ENCODE peak calls at places on chromosomes 2 and 18, in ten cellular contexts. F, Z, B, P, M, V, S, C, O and L are unnamed samples.

GRCh38 chr2:38509322-38509946 is 93.3 kb downstream of the HNRNPLL start:
- DNase-seq in O (no peak), M (no peak), Z (no peak), C (peak), P (no peak), S (peak), F (no peak), B (peak), V (peak), L (no peak)

GRCh38 chr18:59954746-59955145 is 55.0 kb downstream of the PMAIP1 start:
- DNase-seq in Z (no peak), F (no peak), P (no peak), B (peak), M (no peak), S (peak), O (no peak), C (peak), V (peak), L (no peak)

GRCh38 chr18:43917487-43917886 is 640.2 kb upstream of the SYT4 start:
- DNase-seq in F (no peak), O (no peak), C (no peak), S (no peak), V (no peak), M (no peak), B (no peak), P (no peak), Z (no peak), L (no peak)

GRCh38 chr18:48767090-48767670 is 183.6 kb downstream of the SMAD7 start:
- DNase-seq in V (no peak), O (no peak), S (no peak), C (peak), M (no peak), Z (peak), P (peak), F (no peak), B (peak), L (no peak)

GRCh38 chr2:234526711-234527110 is 29.8 kb upstream of the ARL4C start:
- DNase-seq in P (no peak), Z (no peak), F (no peak), O (no peak), V (no peak), S (no peak), C (no peak), M (no peak), B (no peak), L (no peak)

GRCh38 chr2:222703866-222704265 is 32.4 kb downstream of the MOGAT1 start:
- DNase-seq in S (peak), Z (no peak), B (peak), P (no peak), O (no peak), C (peak), F (no peak), V (peak), M (no peak), L (no peak)

GRCh38 chr2:64396001-64396400 is 58.0 kb upstream of the LGALSL start:
- DNase-seq in C (no peak), O (no peak), M (no peak), P (no peak), Z (no peak), S (no peak), B (no peak), V (no peak), F (no peak), L (no peak)

GRCh38 chr2:241053576-241054251 is 48.4 kb downstream of the MTERF4 start:
- DNase-seq in Z (no peak), P (no peak), O (no peak), C (no peak), S (no peak), B (no peak), V (no peak), M (no peak), F (no peak), L (no peak)

GRCh38 chr2:125086313-125087184 is 1061.5 kb downstream of the CNTNAP5 start:
- DNase-seq in B (no peak), M (no peak), Z (no peak), P (no peak), C (no peak), S (no peak), O (no peak), V (no peak), F (no peak), L (no peak)

GRCh38 chr2:53504507-53504906 is 263.1 kb upstream of the CHAC2 start:
- DNase-seq in C (no peak), O (no peak), M (no peak), P (no peak), Z (no peak), S (no peak), B (no peak), V (no peak), F (no peak), L (no peak)

GRCh38 chr2:235594041-235594440 is 100.2 kb downstream of the AGAP1 start:
- DNase-seq in S (peak), O (no peak), Z (peak), B (peak), C (peak), M (no peak), P (peak), F (no peak), V (peak), L (no peak)

GRCh38 chr2:29702276-29702675 is 219.1 kb downstream of the ALK start:
- DNase-seq in C (no peak), P (no peak), O (no peak), V (no peak), B (no peak), Z (no peak), S (no peak), M (no peak), F (no peak), L (no peak)

GRCh38 chr18:76265375-76266225 is 229.4 kb downstream of the ZNF516 start:
- DNase-seq in P (no peak), M (no peak), V (peak), F (no peak), O (no peak), B (peak), S (no peak), C (peak), Z (no peak), L (no peak)

GRCh38 chr2:177252808-177253531 is 11.6 kb downstream of the NFE2L2 start:
- DNase-seq in C (no peak), F (no peak), O (no peak), S (no peak), B (no peak), P (no peak), V (no peak), Z (no peak), M (no peak), L (no peak)

GRCh38 chr2:231188506-231189170 is 9.8 kb upstream of the ARMC9 start:
- DNase-seq in P (no peak), M (no peak), B (no peak), Z (no peak), F (no peak), S (no peak), V (no peak), C (no peak), O (no peak), L (no peak)

GRCh38 chr2:58042486-58042970 is 4.1 kb upstream of the VRK2 start:
- DNase-seq in V (peak), P (peak), F (no peak), S (peak), O (no peak), B (peak), Z (peak), M (no peak), C (peak), L (no peak)

GRCh38 chr2:121501070-121501469 is 29.6 kb upstream of the RNU4ATAC start:
- DNase-seq in S (peak), O (no peak), M (no peak), V (peak), B (peak), Z (no peak), P (no peak), C (peak), F (no peak), L (no peak)

GRCh38 chr18:23703987-23704384 is 14.7 kb downstream of the LAMA3 start:
- DNase-seq in B (no peak), O (no peak), S (peak), V (no peak), F (no peak), M (no peak), C (no peak), Z (no peak), P (no peak), L (no peak)

GRCh38 chr18:23702606-23703005 is 13.4 kb downstream of the LAMA3 start:
- DNase-seq in O (no peak), S (no peak), V (no peak), F (no peak), B (no peak), C (no peak), Z (no peak), P (no peak), M (no peak), L (no peak)

GRCh38 chr18:23701544-23702064 is 12.4 kb downstream of the LAMA3 start:
- DNase-seq in P (no peak), V (no peak), F (no peak), O (no peak), S (no peak), B (no peak), Z (no peak), M (no peak), C (no peak), L (no peak)

GRCh38 chr18:23704806-23705205 is 15.6 kb downstream of the LAMA3 start:
- DNase-seq in B (no peak), M (no peak), F (no peak), O (no peak), Z (no peak), C (no peak), P (no peak), S (no peak), V (no peak), L (no peak)

DNA sequence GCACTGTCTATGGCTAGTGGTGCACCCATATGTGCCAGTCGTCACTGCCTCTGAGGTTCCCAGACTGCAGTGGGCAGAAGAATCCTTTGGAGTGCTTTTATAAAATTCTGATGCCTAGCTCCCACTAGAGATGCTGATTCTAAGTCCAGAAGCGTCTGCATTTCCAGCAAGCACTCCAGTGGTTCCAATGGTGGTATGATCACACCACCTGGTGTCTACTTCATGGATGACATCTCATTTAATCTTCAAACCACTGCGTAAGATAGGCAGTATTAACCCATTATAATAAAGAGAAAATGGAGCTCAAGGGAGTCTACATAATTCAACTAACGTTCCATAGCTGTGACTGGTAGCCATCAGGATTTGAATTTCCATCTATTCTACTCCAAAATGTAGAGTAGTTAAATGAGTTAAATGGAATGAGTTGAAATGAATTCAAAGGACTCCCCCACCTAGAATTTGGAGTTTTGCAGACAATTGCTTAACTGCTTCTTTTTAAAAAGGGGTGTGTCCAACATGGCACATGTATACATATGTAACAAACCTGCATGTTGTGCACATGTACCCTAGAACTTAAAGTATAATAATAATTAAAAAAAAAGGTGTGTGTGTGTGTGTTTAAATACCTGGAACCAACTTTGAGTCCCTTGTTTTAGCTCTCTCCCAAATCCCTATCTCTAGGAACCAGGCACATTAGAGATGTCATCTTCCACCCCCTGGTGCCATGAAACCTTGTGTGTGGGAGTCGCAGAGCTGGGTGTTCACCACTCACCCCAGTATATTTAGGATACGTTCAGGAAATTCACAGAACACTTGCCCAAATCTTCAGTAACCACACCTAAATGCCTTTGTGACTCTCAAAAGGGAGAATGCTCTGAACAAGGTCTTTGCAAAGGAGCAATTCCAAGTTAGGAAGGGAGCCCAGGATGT is 14.1 kb downstream of the LAMA3 start:
- DNase-seq in P (peak), M (no peak), C (peak), S (peak), F (no peak), O (no peak), Z (peak), B (peak), V (peak), L (peak)
- TF ChIP-seq CTCF in P (peak), M (peak), C (peak), S (peak), F (peak), O (peak), Z (peak), B (peak), V (peak), L (peak)

GRCh38 chr2:48799605-48800004 is 44.1 kb upstream of the LHCGR start:
- DNase-seq in V (no peak), S (no peak), B (no peak), P (no peak), C (no peak), O (no peak), Z (no peak), F (no peak), M (no peak), L (no peak)

GRCh38 chr2:48792030-48792429 is 36.5 kb upstream of the LHCGR start:
- DNase-seq in C (no peak), S (no peak), B (no peak), Z (no peak), O (no peak), P (no peak), M (no peak), V (no peak), F (no peak), L (no peak)

GRCh38 chr2:48790407-48791170 is 35.1 kb upstream of the LHCGR start:
- DNase-seq in Z (no peak), B (no peak), M (no peak), V (no peak), C (no peak), P (no peak), S (no peak), F (peak), O (no peak), L (no peak)

GRCh38 chr2:48793671-48794070 is 38.1 kb upstream of the LHCGR start:
- DNase-seq in Z (no peak), V (no peak), C (no peak), M (no peak), S (no peak), B (no peak), F (no peak), P (no peak), O (no peak), L (no peak)

GRCh38 chr2:48795065-48795464 is 39.5 kb upstream of the LHCGR start:
- DNase-seq in P (no peak), O (no peak), B (no peak), C (no peak), S (no peak), F (no peak), V (no peak), M (no peak), Z (peak), L (no peak)
- TF ChIP-seq CTCF in P (no peak), O (no peak), B (no peak), C (no peak), S (no peak), F (no peak), V (no peak), M (no peak), Z (no peak), L (no peak)

GRCh38 chr18:22939649-22940048 is 6.5 kb downstream of the RBBP8 start:
- DNase-seq in V (no peak), P (no peak), M (no peak), C (no peak), S (no peak), Z (no peak), B (no peak), O (no peak), F (no peak), L (no peak)
- TF ChIP-seq CTCF in V (no peak), P (no peak), M (no peak), C (no peak), S (no peak), Z (no peak), B (no peak), O (no peak), F (no peak), L (no peak)

GRCh38 chr2:72581560-72582181 is 244.2 kb downstream of the EXOC6B start:
- DNase-seq in P (no peak), B (no peak), F (no peak), S (no peak), C (no peak), Z (no peak), V (no peak), M (no peak), O (peak), L (peak)

GRCh38 chr2:72576861-72577260 is 249.0 kb downstream of the EXOC6B start:
- DNase-seq in P (no peak), B (peak), C (peak), F (no peak), V (peak), M (no peak), Z (no peak), S (peak), O (no peak), L (no peak)

GRCh38 chr2:72576459-72576858 is 249.4 kb downstream of the EXOC6B start:
- DNase-seq in P (no peak), B (peak), O (no peak), V (no peak), M (no peak), C (no peak), F (no peak), S (peak), Z (no peak), L (no peak)

GRCh38 chr2:72583376-72583775 is 242.5 kb downstream of the EXOC6B start:
- DNase-seq in O (no peak), Z (no peak), F (no peak), V (no peak), M (no peak), B (peak), P (no peak), C (no peak), S (no peak), L (no peak)

DNA sequence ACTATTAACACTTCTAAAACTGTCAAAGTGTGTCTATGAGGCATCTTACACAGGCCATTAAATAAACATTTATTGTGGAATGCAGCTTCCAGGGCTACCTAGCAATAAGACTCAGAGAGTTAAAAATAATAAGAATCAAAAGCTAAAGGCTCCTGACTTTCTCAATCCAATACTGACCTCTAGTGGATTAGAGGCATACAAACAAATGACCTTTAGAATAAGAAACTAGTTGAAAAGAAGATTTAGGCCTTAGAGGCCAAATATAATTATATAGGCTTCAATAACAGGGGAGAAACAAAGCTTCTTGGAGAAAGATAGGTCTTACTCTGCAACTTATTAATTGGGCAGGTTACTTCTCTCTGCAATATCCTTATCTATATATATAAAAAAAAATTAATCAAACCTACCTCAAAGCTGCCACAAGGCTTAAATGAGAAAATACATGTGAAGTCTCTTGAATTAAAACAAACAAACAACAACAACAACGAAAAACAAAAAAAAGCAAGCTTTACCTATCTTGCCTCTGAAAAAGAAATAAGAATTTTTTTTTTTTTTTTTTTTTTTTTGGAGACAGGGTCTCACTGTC is 246.1 kb downstream of the EXOC6B start:
- DNase-seq in V (peak), P (peak), B (peak), M (no peak), C (peak), S (peak), O (no peak), F (no peak), Z (peak), L (no peak)
- TF ChIP-seq CTCF in V (peak), P (peak), B (peak), M (peak), C (peak), S (peak), O (peak), F (peak), Z (peak), L (peak)

GRCh38 chr2:208360259-208361076 is 46.1 kb upstream of the PTH2R start:
- DNase-seq in M (no peak), O (no peak), P (no peak), Z (no peak), F (peak), C (no peak), B (no peak), V (no peak), S (no peak), L (no peak)
- TF ChIP-seq CTCF in M (no peak), O (no peak), P (no peak), Z (no peak), F (no peak), C (no peak), B (no peak), V (no peak), S (no peak), L (no peak)

GRCh38 chr2:200199576-200200263 is 106.8 kb upstream of the SPATS2L start:
- DNase-seq in C (no peak), Z (no peak), P (peak), B (no peak), O (peak), M (no peak), V (no peak), S (no peak), F (no peak), L (no peak)
- TF ChIP-seq CTCF in C (no peak), Z (no peak), P (no peak), B (no peak), O (no peak), M (no peak), V (no peak), S (no peak), F (no peak), L (no peak)